ENCODE peak calls at places on chromosomes 11 and 22, in four cellular contexts. One of them, this sample, is unnamed.

GRCh38 chr22:37331811-37332536 is 49.7 kb downstream of the CYTH4 start:
- DNase-seq in kidney epithelial cell: no peak
- DNase-seq in neural crest cell: no peak
- DNase-seq in gastrocnemius medialis: no peak
- DNase-seq in this sample: no peak

GRCh38 chr11:35087648-35088047 is 51.3 kb upstream of the CD44 start:
- DNase-seq in kidney epithelial cell: no peak
- DNase-seq in neural crest cell: no peak
- DNase-seq in gastrocnemius medialis: no peak
- DNase-seq in this sample: no peak

GRCh38 chr11:129530154-129530895 is 154.7 kb downstream of the BARX2 start:
- DNase-seq in kidney epithelial cell: no peak
- DNase-seq in neural crest cell: peak
- DNase-seq in gastrocnemius medialis: no peak
- DNase-seq in this sample: no peak

GRCh38 chr11:34616086-34616485 is 4.8 kb upstream of the EHF start:
- DNase-seq in kidney epithelial cell: no peak
- DNase-seq in neural crest cell: no peak
- DNase-seq in gastrocnemius medialis: no peak
- DNase-seq in this sample: no peak

GRCh38 chr11:19963697-19964340 is 196.5 kb downstream of the DBX1 start:
- DNase-seq in kidney epithelial cell: no peak
- DNase-seq in neural crest cell: no peak
- DNase-seq in gastrocnemius medialis: no peak
- DNase-seq in this sample: no peak

GRCh38 chr11:83007909-83008580 is 63.7 kb downstream of the RAB30 start:
- DNase-seq in kidney epithelial cell: no peak
- DNase-seq in neural crest cell: peak
- DNase-seq in gastrocnemius medialis: no peak
- DNase-seq in this sample: no peak

GRCh38 chr11:118061401-118062125 is 15.3 kb upstream of the TMPRSS4 start:
- DNase-seq in kidney epithelial cell: no peak
- DNase-seq in neural crest cell: no peak
- DNase-seq in gastrocnemius medialis: no peak
- DNase-seq in this sample: no peak

GRCh38 chr22:43824724-43825485 is 12.8 kb upstream of the EFCAB6 start:
- DNase-seq in kidney epithelial cell: no peak
- DNase-seq in neural crest cell: no peak
- DNase-seq in gastrocnemius medialis: no peak
- DNase-seq in this sample: no peak

GRCh38 chr11:45354976-45355705 is 69.0 kb upstream of the SYT13 start:
- DNase-seq in kidney epithelial cell: peak
- DNase-seq in neural crest cell: peak
- DNase-seq in gastrocnemius medialis: peak
- DNase-seq in this sample: peak

GRCh38 chr11:61917357-61918109 is at the start of gene RAB3IL1:
- DNase-seq in kidney epithelial cell: no peak
- DNase-seq in neural crest cell: peak
- DNase-seq in gastrocnemius medialis: peak
- DNase-seq in this sample: no peak

GRCh38 chr22:31150615-31151014 is 9.4 kb upstream of the RNF185 start:
- DNase-seq in kidney epithelial cell: no peak
- DNase-seq in neural crest cell: no peak
- DNase-seq in gastrocnemius medialis: no peak
- DNase-seq in this sample: no peak

GRCh38 chr11:47980907-47981621 is 705 bp downstream of the PTPRJ start:
- DNase-seq in kidney epithelial cell: no peak
- DNase-seq in neural crest cell: peak
- DNase-seq in gastrocnemius medialis: peak
- DNase-seq in this sample: peak

GRCh38 chr22:17754233-17754925 is 19.9 kb downstream of the BID start:
- DNase-seq in kidney epithelial cell: no peak
- DNase-seq in neural crest cell: no peak
- DNase-seq in gastrocnemius medialis: no peak
- DNase-seq in this sample: no peak
- TF ChIP-seq CTCF in kidney epithelial cell: peak
- TF ChIP-seq CTCF in neural crest cell: no peak
- TF ChIP-seq CTCF in gastrocnemius medialis: no peak
- TF ChIP-seq CTCF in this sample: no peak

DNA sequence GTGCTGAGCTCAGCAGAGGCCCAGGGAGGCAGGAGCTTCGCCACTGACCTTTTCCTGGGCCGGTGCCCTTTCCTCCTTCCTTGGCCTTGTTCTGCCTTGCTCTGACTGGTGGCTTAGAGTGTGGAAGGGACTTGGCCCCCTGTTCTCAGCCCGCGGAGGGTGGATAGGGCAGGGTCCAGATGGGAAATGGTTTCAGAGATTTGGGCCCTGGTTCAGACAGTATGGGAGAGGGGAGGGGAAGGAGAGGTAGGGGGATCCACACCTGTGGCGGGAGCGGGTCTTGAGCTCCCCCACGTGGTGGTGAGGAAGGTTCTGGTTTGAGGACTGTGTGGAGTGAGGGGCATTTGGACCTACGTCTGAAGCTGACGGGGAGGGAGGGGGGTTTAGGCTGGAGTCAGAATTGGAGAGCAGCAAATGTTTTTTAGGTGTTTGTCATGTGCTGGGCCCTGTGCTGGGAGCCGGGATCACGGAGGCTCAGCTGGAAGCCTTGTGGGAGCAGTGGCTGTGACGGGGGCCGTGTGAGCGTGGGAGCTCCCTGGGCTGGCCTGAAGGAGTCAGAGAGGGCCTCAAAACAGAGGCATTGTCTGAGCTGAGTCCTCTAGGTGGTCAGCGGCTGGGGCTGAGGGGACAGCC is 27.2 kb downstream of the SHANK3 start:
- DNase-seq in kidney epithelial cell: no peak
- DNase-seq in neural crest cell: no peak
- DNase-seq in gastrocnemius medialis: no peak
- DNase-seq in this sample: peak
- TF ChIP-seq CTCF in kidney epithelial cell: peak
- TF ChIP-seq CTCF in neural crest cell: no peak
- TF ChIP-seq CTCF in gastrocnemius medialis: no peak
- TF ChIP-seq CTCF in this sample: no peak

GRCh38 chr11:112343368-112344039 is 82.8 kb upstream of the PLET1 start:
- DNase-seq in kidney epithelial cell: no peak
- DNase-seq in neural crest cell: no peak
- DNase-seq in gastrocnemius medialis: no peak
- DNase-seq in this sample: no peak

GRCh38 chr11:112345166-112345565 is 84.5 kb upstream of the PLET1 start:
- DNase-seq in kidney epithelial cell: no peak
- DNase-seq in neural crest cell: no peak
- DNase-seq in gastrocnemius medialis: no peak
- DNase-seq in this sample: no peak

GRCh38 chr11:112346586-112346985 is 85.9 kb upstream of the PLET1 start:
- DNase-seq in kidney epithelial cell: no peak
- DNase-seq in neural crest cell: no peak
- DNase-seq in gastrocnemius medialis: no peak
- DNase-seq in this sample: no peak

GRCh38 chr11:112344040-112344413 is 83.4 kb upstream of the PLET1 start:
- DNase-seq in kidney epithelial cell: no peak
- DNase-seq in neural crest cell: no peak
- DNase-seq in gastrocnemius medialis: no peak
- DNase-seq in this sample: no peak

GRCh38 chr11:112345708-112346107 is 85.0 kb upstream of the PLET1 start:
- DNase-seq in kidney epithelial cell: no peak
- DNase-seq in neural crest cell: no peak
- DNase-seq in gastrocnemius medialis: no peak
- DNase-seq in this sample: no peak
- TF ChIP-seq CTCF in kidney epithelial cell: no peak
- TF ChIP-seq CTCF in neural crest cell: no peak
- TF ChIP-seq CTCF in gastrocnemius medialis: no peak
- TF ChIP-seq CTCF in this sample: no peak

DNA sequence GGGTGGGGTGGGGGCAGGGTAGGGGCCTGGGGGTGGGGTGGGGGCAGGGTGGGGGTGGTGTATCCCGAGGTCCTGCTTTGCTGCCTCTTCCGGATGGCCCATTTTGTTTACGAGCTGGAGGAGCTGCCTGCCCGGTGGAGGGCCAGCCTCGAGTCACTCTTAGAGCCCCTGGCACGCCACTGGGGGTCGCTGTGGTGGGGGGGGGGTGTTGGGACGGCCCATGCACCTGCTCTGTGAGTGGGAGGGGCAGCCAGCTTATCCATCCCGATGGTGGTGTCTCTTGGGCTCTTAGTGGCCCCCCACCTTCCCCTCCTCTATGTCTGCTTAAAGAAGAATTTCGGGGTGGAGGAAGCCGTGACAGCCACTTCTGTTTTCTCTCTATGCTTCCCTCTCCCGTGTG is 24.6 kb downstream of the MRGPRD start:
- DNase-seq in kidney epithelial cell: no peak
- DNase-seq in neural crest cell: peak
- DNase-seq in gastrocnemius medialis: no peak
- DNase-seq in this sample: no peak
- TF ChIP-seq CTCF in kidney epithelial cell: peak
- TF ChIP-seq CTCF in neural crest cell: peak
- TF ChIP-seq CTCF in gastrocnemius medialis: no peak
- TF ChIP-seq CTCF in this sample: no peak

GRCh38 chr11:133901316-133901715 is 55.5 kb downstream of the IGSF9B start:
- DNase-seq in kidney epithelial cell: no peak
- DNase-seq in neural crest cell: no peak
- DNase-seq in gastrocnemius medialis: no peak
- DNase-seq in this sample: peak

GRCh38 chr11:133901999-133902398 is 54.8 kb downstream of the IGSF9B start:
- DNase-seq in kidney epithelial cell: no peak
- DNase-seq in neural crest cell: no peak
- DNase-seq in gastrocnemius medialis: peak
- DNase-seq in this sample: no peak

GRCh38 chr11:133902506-133902905 is 54.3 kb downstream of the IGSF9B start:
- DNase-seq in kidney epithelial cell: no peak
- DNase-seq in neural crest cell: no peak
- DNase-seq in gastrocnemius medialis: peak
- DNase-seq in this sample: no peak

GRCh38 chr11:133898770-133899115 is 53.4 kb upstream of the SPATA19 start:
- DNase-seq in kidney epithelial cell: no peak
- DNase-seq in neural crest cell: no peak
- DNase-seq in gastrocnemius medialis: no peak
- DNase-seq in this sample: peak

GRCh38 chr11:133900176-133901105 is 55.1 kb upstream of the SPATA19 start:
- DNase-seq in kidney epithelial cell: no peak
- DNase-seq in neural crest cell: no peak
- DNase-seq in gastrocnemius medialis: no peak
- DNase-seq in this sample: peak
- TF ChIP-seq CTCF in kidney epithelial cell: no peak
- TF ChIP-seq CTCF in neural crest cell: no peak
- TF ChIP-seq CTCF in gastrocnemius medialis: no peak
- TF ChIP-seq CTCF in this sample: no peak

GRCh38 chr22:50012201-50013181 is at the start of gene IL17REL:
- DNase-seq in kidney epithelial cell: no peak
- DNase-seq in neural crest cell: no peak
- DNase-seq in gastrocnemius medialis: no peak
- DNase-seq in this sample: no peak
- TF ChIP-seq CTCF in kidney epithelial cell: peak
- TF ChIP-seq CTCF in neural crest cell: no peak
- TF ChIP-seq CTCF in gastrocnemius medialis: no peak
- TF ChIP-seq CTCF in this sample: no peak

GRCh38 chr11:77113382-77114088 is 10.9 kb downstream of the OMP start:
- DNase-seq in kidney epithelial cell: no peak
- DNase-seq in neural crest cell: peak
- DNase-seq in gastrocnemius medialis: no peak
- DNase-seq in this sample: no peak
- TF ChIP-seq CTCF in kidney epithelial cell: peak
- TF ChIP-seq CTCF in neural crest cell: peak
- TF ChIP-seq CTCF in gastrocnemius medialis: peak
- TF ChIP-seq CTCF in this sample: peak

GRCh38 chr11:39365809-39366436 is 2093.5 kb downstream of the LRRC4C start:
- DNase-seq in kidney epithelial cell: peak
- DNase-seq in neural crest cell: no peak
- DNase-seq in gastrocnemius medialis: no peak
- DNase-seq in this sample: no peak
- TF ChIP-seq CTCF in kidney epithelial cell: peak
- TF ChIP-seq CTCF in neural crest cell: no peak
- TF ChIP-seq CTCF in gastrocnemius medialis: no peak
- TF ChIP-seq CTCF in this sample: no peak

DNA sequence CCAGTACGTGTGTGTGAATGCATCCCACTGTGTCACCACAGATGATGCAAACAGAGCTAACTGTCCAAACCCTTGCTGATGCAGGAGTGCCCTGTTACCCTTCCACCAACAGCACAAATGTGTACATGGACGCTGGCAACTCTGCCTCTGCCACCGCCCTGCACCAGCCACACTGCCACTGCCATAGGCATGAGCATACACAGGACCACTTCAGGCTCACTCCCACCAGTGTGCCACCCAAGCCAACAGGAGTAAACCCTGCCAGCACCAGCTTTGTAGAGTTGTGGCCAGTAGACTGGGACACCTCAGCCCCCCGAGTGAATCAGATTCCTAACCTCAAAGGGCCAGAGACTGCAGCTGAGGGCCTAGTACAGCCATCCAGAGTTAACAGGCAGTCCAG is 34.0 kb downstream of the NOX4 start:
- DNase-seq in kidney epithelial cell: no peak
- DNase-seq in neural crest cell: no peak
- DNase-seq in gastrocnemius medialis: no peak
- DNase-seq in this sample: no peak
- TF ChIP-seq CTCF in kidney epithelial cell: no peak
- TF ChIP-seq CTCF in neural crest cell: no peak
- TF ChIP-seq CTCF in gastrocnemius medialis: no peak
- TF ChIP-seq CTCF in this sample: no peak

This sample was measured in mesothelial cell of epicardium.